ENCODE peak calls at places on chromosomes 3 and 15, in four cellular contexts. F is Calu3, M is MM.1S, J is left ventricle myocardium inferior. R is an unnamed sample.

GRCh38 chr3:195756935-195757302 is 36.1 kb downstream of the MUC20 start:
- DNase-seq in F (no peak), M (no peak), J (no peak), R (no peak)

GRCh38 chr3:14363379-14363778 is 39.0 kb upstream of the SLC6A6 start:
- DNase-seq in F (no peak), M (no peak), J (no peak), R (no peak)

GRCh38 chr3:63514678-63515077 is 137.8 kb upstream of the SNTN start:
- DNase-seq in F (no peak), M (no peak), J (no peak), R (no peak)

GRCh38 chr3:182182531-182182968 is 470.8 kb downstream of the SOX2 start:
- DNase-seq in F (peak), M (no peak), J (no peak), R (no peak)

GRCh38 chr15:57090460-57090859 is 172.0 kb downstream of the TCF12 start:
- DNase-seq in F (no peak), M (no peak), J (no peak), R (peak)

GRCh38 chr3:104825116-104825515 is 541.6 kb upstream of the ALCAM start:
- DNase-seq in F (no peak), M (no peak), J (no peak), R (no peak)

GRCh38 chr3:197597335-197597734 is 41.6 kb upstream of the BDH1 start:
- DNase-seq in F (no peak), M (no peak), J (no peak), R (no peak)

GRCh38 chr3:32681811-32682210 is 3.2 kb upstream of the CNOT10 start:
- DNase-seq in F (no peak), M (no peak), J (no peak), R (no peak)

GRCh38 chr3:53822331-53822741 is 23.9 kb downstream of the CHDH start:
- DNase-seq in F (no peak), M (no peak), J (no peak), R (no peak)

GRCh38 chr3:156174229-156174847 is 54.0 kb downstream of the KCNAB1 start:
- DNase-seq in F (no peak), M (peak), J (no peak), R (no peak)

GRCh38 chr3:126832933-126833332 is 128.9 kb downstream of the CHCHD6 start:
- DNase-seq in F (no peak), M (no peak), J (no peak), R (no peak)

GRCh38 chr3:126826693-126827092 is 122.7 kb downstream of the CHCHD6 start:
- DNase-seq in F (no peak), M (no peak), J (peak), R (no peak)

GRCh38 chr3:126828306-126828705 is 124.3 kb downstream of the CHCHD6 start:
- DNase-seq in F (no peak), M (no peak), J (peak), R (no peak)

DNA sequence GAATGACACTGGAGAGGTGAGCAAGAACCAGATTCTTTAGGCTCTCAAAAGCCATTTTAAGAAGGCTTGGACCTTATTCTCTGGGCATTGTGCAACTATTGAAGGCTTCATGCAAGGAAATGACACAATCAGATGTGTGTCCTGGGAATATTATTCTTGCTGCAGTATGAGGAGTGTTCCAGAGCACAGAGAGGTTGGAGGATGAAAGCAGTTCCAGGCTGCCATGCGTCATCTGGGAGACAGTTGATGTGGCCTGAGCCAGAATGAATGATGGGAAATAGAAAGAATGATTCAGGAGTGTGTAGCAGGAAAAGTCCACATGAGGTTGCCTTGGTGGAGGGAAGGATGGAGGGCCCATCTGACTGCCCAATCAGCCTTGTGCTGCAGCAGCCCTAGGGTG is 123.1 kb downstream of the CHCHD6 start:
- DNase-seq in F (no peak), M (no peak), J (peak), R (no peak)
- TF ChIP-seq CTCF in F (no peak), M (no peak), J (no peak), R (no peak)

DNA sequence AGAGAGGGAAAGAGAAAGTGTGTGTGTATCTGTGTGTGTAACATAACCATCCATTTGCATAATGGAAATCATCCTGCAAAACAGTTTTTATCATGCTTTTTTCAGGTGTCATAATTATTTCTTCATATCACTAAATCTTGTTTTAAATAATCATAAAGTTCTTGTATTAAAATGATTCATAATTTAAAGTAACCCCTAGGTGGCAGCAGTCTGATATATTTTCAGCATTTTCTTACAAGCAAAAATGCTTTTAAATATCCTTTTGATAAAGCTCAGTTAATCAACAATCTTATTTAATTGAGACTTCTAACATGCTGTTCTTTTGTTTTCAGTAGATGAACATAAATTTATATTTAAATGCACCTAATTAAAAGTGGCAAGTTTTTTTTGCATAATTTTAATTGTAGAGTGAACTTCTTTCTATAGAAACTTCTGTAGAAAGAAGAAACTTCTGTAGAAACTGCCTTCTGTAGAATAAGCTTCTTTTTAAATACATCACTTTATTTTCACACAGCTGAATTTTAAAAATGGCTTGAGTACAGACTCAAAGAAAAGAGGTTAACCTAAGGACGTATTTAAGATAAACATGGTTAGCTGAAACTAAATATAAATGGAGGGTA is 72.5 kb downstream of the OPA1 start:
- DNase-seq in F (no peak), M (peak), J (no peak), R (no peak)
- TF ChIP-seq CTCF in F (peak), M (peak), J (peak), R (no peak)

GRCh38 chr15:55789066-55789660 is 46.2 kb upstream of the PRTG start:
- DNase-seq in F (peak), M (peak), J (peak), R (peak)
- TF ChIP-seq CTCF in F (peak), M (peak), J (peak), R (peak)

GRCh38 chr3:40719660-40720287 is 195.0 kb downstream of the ZNF621 start:
- DNase-seq in F (peak), M (no peak), J (no peak), R (peak)
- TF ChIP-seq CTCF in F (no peak), M (no peak), J (peak), R (peak)

GRCh38 chr3:176359211-176359610 is 838.1 kb downstream of the TBL1XR1 start:
- DNase-seq in F (no peak), M (no peak), J (no peak), R (no peak)
- TF ChIP-seq CTCF in F (peak), M (no peak), J (no peak), R (peak)

GRCh38 chr15:46636220-46636619 is 1001.4 kb downstream of the SQOR start:
- DNase-seq in F (no peak), M (no peak), J (no peak), R (no peak)
- TF ChIP-seq CTCF in F (no peak), M (no peak), J (no peak), R (no peak)

GRCh38 chr3:67858492-67858891 is 204.1 kb upstream of the SUCLG2 start:
- DNase-seq in F (no peak), M (no peak), J (no peak), R (no peak)

GRCh38 chr3:67864587-67865183 is 210.3 kb upstream of the SUCLG2 start:
- DNase-seq in F (no peak), M (no peak), J (no peak), R (no peak)

GRCh38 chr3:67863869-67864268 is 209.5 kb upstream of the SUCLG2 start:
- DNase-seq in F (no peak), M (no peak), J (no peak), R (peak)
- TF ChIP-seq CTCF in F (no peak), M (peak), J (no peak), R (peak)

R was measured in WERI-Rb-1.